ENCODE peak calls at places on chromosome 17, in nine cellular contexts. H is activated T-helper 9 cell treated with anti-CD3 and anti-CD28 coated beads, Interleukin-2, amount 50 U/mL, for 16 hours; B is MCF 10A; S is spleen; J is mucosa of descending colon; R is SJSA1; X is heart left ventricle; Y is HAP-1; T is activated T-cell treated with anti-CD3 and anti-CD28 coated beads, Interleukin-2, amount 50 U/mL, for 72 hours. K is an unnamed sample.

GRCh38 chr17:64984776-64985521 is 65.7 kb upstream of the LRRC37A3 start:
- DNase-seq in H (peak; percentile 21), B (no peak), S (no peak), J (no peak), R (no peak), X (no peak), Y (no peak), T (peak; percentile 55), K (peak; percentile 35)

GRCh38 chr17:17403899-17404576 is 72.8 kb upstream of the MED9 start:
- DNase-seq in H (peak; percentile 16), B (no peak), S (peak; percentile 93), J (peak; percentile 80), R (no peak), X (no peak), Y (no peak), T (peak; percentile 57), K (peak; percentile 30)

GRCh38 chr17:43779145-43780125 is 658 bp upstream of the DUSP3 start:
- DNase-seq in H (no peak), B (no peak), S (peak; percentile 77), J (no peak), R (peak; percentile 86), X (no peak), Y (peak; percentile 75), T (no peak), K (no peak)

GRCh38 chr17:65712383-65713267 is 151.2 kb upstream of the AXIN2 start:
- DNase-seq in H (no peak), B (no peak), S (no peak), J (no peak), R (no peak), X (no peak), Y (no peak), T (no peak), K (no peak)

GRCh38 chr17:59707971-59708425 is 544 bp downstream of the VMP1 start:
- DNase-seq in H (no peak), B (no peak), S (peak; percentile 67), J (no peak), R (no peak), X (no peak), Y (no peak), T (no peak), K (no peak)

GRCh38 chr17:8300629-8301242 is 5.5 kb upstream of the SLC25A35 start:
- DNase-seq in H (peak; percentile 33), B (peak; percentile 77), S (peak; percentile 90), J (peak; percentile 69), R (peak; percentile 41), X (peak; percentile 64), Y (peak; percentile 71), T (peak; percentile 63), K (peak; percentile 55)

GRCh38 chr17:69729937-69730336 is 315.4 kb downstream of the MAP2K6 start:
- DNase-seq in H (no peak), B (peak; percentile 81), S (no peak), J (no peak), R (no peak), X (no peak), Y (no peak), T (no peak), K (no peak)

GRCh38 chr17:51841669-51842068 is 316.8 kb downstream of the CA10 start:
- DNase-seq in H (no peak), B (no peak), S (no peak), J (no peak), R (no peak), X (no peak), Y (no peak), T (no peak), K (no peak)

GRCh38 chr17:73268582-73269328 is 7.1 kb upstream of the CPSF4L start:
- DNase-seq in H (no peak), B (no peak), S (no peak), J (no peak), R (no peak), X (no peak), Y (no peak), T (no peak), K (no peak)

GRCh38 chr17:76147211-76148014 is 6.4 kb upstream of the FOXJ1 start:
- DNase-seq in H (no peak), B (peak; percentile 53), S (peak; percentile 58), J (no peak), R (no peak), X (no peak), Y (no peak), T (no peak), K (no peak)

GRCh38 chr17:19004601-19005441 is at the start of gene FAM83G:
- DNase-seq in H (peak; percentile 88), B (peak; percentile 87), S (peak; percentile 93), J (peak; percentile 93), R (peak; percentile 57), X (peak; percentile 34), Y (peak; percentile 80), T (peak; percentile 94), K (peak; percentile 84)

GRCh38 chr17:28505986-28506665 is at the start of gene FOXN1:
- DNase-seq in H (no peak), B (no peak), S (no peak), J (no peak), R (no peak), X (no peak), Y (no peak), T (no peak), K (no peak)

GRCh38 chr17:9862191-9862590 is 36.5 kb downstream of the GLP2R start:
- DNase-seq in H (no peak), B (no peak), S (no peak), J (no peak), R (no peak), X (no peak), Y (no peak), T (no peak), K (no peak)

GRCh38 chr17:71055128-71055527 is 885.8 kb downstream of the KCNJ2 start:
- DNase-seq in H (no peak), B (peak; percentile 17), S (no peak), J (no peak), R (no peak), X (no peak), Y (no peak), T (no peak), K (no peak)

GRCh38 chr17:6470751-6471521 is 26.7 kb downstream of the PIMREG start:
- DNase-seq in H (no peak), B (no peak), S (no peak), J (peak; percentile 33), R (no peak), X (no peak), Y (no peak), T (no peak), K (no peak)

GRCh38 chr17:20225162-20226115 is 216.3 kb downstream of the SPECC1 start:
- DNase-seq in H (no peak), B (peak; percentile 13), S (no peak), J (no peak), R (no peak), X (no peak), Y (no peak), T (no peak), K (no peak)

GRCh38 chr17:63774141-63774981 is at the start of gene DDX42:
- DNase-seq in H (peak; percentile 87), B (peak; percentile 57), S (peak; percentile 96), J (peak; percentile 94), R (no peak), X (peak; percentile 93), Y (peak; percentile 94), T (peak; percentile 92), K (no peak)

GRCh38 chr17:32275060-32276042 is 9.7 kb downstream of the RHBDL3 start:
- DNase-seq in H (no peak), B (peak; percentile 83), S (no peak), J (no peak), R (peak; percentile 63), X (no peak), Y (peak; percentile 24), T (no peak), K (no peak)

GRCh38 chr17:73123606-73124320 is 31.3 kb upstream of the SLC39A11 start:
- DNase-seq in H (no peak), B (no peak), S (no peak), J (no peak), R (no peak), X (no peak), Y (no peak), T (no peak), K (no peak)

GRCh38 chr17:83109793-83110645 is 30.6 kb downstream of the METRNL start:
- DNase-seq in H (no peak), B (peak; percentile 96), S (no peak), J (peak; percentile 89), R (peak; percentile 99), X (peak; percentile 85), Y (peak; percentile 30), T (no peak), K (no peak)

GRCh38 chr17:75152971-75153853 is 1.1 kb downstream of the JPT1 start:
- DNase-seq in H (no peak), B (peak; percentile 71), S (peak; percentile 80), J (peak; percentile 68), R (peak; percentile 35), X (peak; percentile 22), Y (peak; percentile 75), T (peak; percentile 46), K (no peak)

GRCh38 chr17:16491131-16491702 is 776 bp downstream of the LRRC75A start:
- DNase-seq in H (no peak), B (no peak), S (peak; percentile 83), J (peak; percentile 63), R (no peak), X (no peak), Y (peak; percentile 56), T (peak; percentile 46), K (peak; percentile 44)

GRCh38 chr17:80005360-80006338 is 30.0 kb downstream of the TBC1D16 start:
- DNase-seq in H (peak; percentile 34), B (peak; percentile 57), S (peak; percentile 88), J (no peak), R (peak; percentile 67), X (peak; percentile 45), Y (peak; percentile 76), T (peak; percentile 73), K (peak; percentile 71)

GRCh38 chr17:38881600-38882191 is 11.8 kb downstream of the LASP1 start:
- DNase-seq in H (no peak), B (no peak), S (no peak), J (peak; percentile 73), R (peak; percentile 79), X (peak; percentile 69), Y (peak; percentile 76), T (peak; percentile 76), K (peak; percentile 85)